ENCODE peak calls at places on chromosomes 4 and X, in four cellular contexts. P is PC-3, J is GM18507, V is aorta. L is an unnamed sample.

GRCh38 chrX:76971393-76972376 is 475.5 kb upstream of the FGF16 start:
- DNase-seq in P (no peak), V (no peak), J (no peak), L (no peak)

GRCh38 chr4:86594559-86595425 is 677 bp downstream of the PTPN13 start:
- DNase-seq in P (peak; percentile 53), V (no peak), J (no peak), L (peak; percentile 61)

GRCh38 chrX:56763556-56764152 is 34.6 kb downstream of the NBDY start:
- DNase-seq in V (peak; percentile 86), P (no peak), J (no peak), L (no peak)

GRCh38 chrX:150544222-150544787 is 24.1 kb upstream of the MTM1 start:
- DNase-seq in V (no peak), J (no peak), P (peak; percentile 30), L (peak; percentile 35)

GRCh38 chrX:40735318-40736169 is at the start of gene MED14:
- DNase-seq in P (peak; percentile 84), J (peak; percentile 54), V (peak; percentile 97), L (peak; percentile 83)

GRCh38 chr4:28555851-28556250 is 1695.2 kb downstream of the STIM2 start:
- DNase-seq in V (no peak), J (no peak), P (peak; percentile 47), L (no peak)

GRCh38 chr4:36414248-36414647 is 132.8 kb downstream of the DTHD1 start:
- DNase-seq in P (peak; percentile 18), J (no peak), V (no peak), L (no peak)

GRCh38 chr4:155353923-155354540 is 22.7 kb downstream of the MAP9 start:
- DNase-seq in P (peak; percentile 73), J (no peak), V (peak; percentile 86), L (peak; percentile 68)

GRCh38 chr4:143230683-143231082 is 46.0 kb downstream of the USP38 start:
- DNase-seq in P (no peak), V (no peak), J (no peak), L (no peak)

GRCh38 chr4:149815743-149816142 is at the start of gene IQCM:
- DNase-seq in P (no peak), V (no peak), J (no peak), L (no peak)

GRCh38 chr4:144591401-144591800 is 54.6 kb upstream of the HHIP start:
- DNase-seq in P (peak; percentile 74), J (no peak), V (no peak), L (no peak)

GRCh38 chr4:6278801-6279197 is 9.1 kb downstream of the WFS1 start:
- DNase-seq in V (no peak), J (peak; percentile 25), P (no peak), L (no peak)

GRCh38 chrX:101171883-101172400 is 47.6 kb upstream of the DRP2 start:
- DNase-seq in V (no peak), P (peak; percentile 29), J (no peak), L (no peak)

GRCh38 chr4:156190606-156191005 is 236.9 kb upstream of the CTSO start:
- DNase-seq in J (no peak), P (peak; percentile 30), V (no peak), L (no peak)

GRCh38 chr4:6557856-6558255 is 17.1 kb upstream of the MAN2B2 start:
- DNase-seq in V (no peak), J (no peak), P (no peak), L (no peak)

GRCh38 chr4:88792268-88792781 is 94.7 kb upstream of the NAP1L5 start:
- DNase-seq in P (peak; percentile 63), J (no peak), V (no peak), L (no peak)

GRCh38 chr4:42339935-42340406 is 57.3 kb upstream of the SHISA3 start:
- DNase-seq in P (no peak), J (no peak), V (no peak), L (peak; percentile 24)

GRCh38 chr4:180058731-180059215 is 2184.4 kb upstream of the TENM3 start:
- DNase-seq in J (no peak), V (peak; percentile 77), P (peak; percentile 3), L (peak; percentile 69)

GRCh38 chrX:110316351-110317078 is 1.4 kb downstream of the AMMECR1 start:
- DNase-seq in J (no peak), P (no peak), V (no peak), L (no peak)

GRCh38 chr4:41120297-41121217 is 93.8 kb downstream of the APBB2 start:
- DNase-seq in P (no peak), J (no peak), V (peak; percentile 80), L (no peak)

GRCh38 chrX:28398352-28398751 is 188.9 kb upstream of the IL1RAPL1 start:
- DNase-seq in P (peak; percentile 23), J (no peak), V (no peak), L (no peak)

GRCh38 chrX:41192880-41193279 is 107.6 kb downstream of the USP9X start:
- DNase-seq in J (no peak), P (no peak), V (no peak), L (no peak)

GRCh38 chr4:157687971-157688370 is 467.4 kb downstream of the GRIA2 start:
- DNase-seq in P (no peak), J (no peak), V (no peak), L (no peak)

GRCh38 chr4:154231796-154232478 is 259.7 kb downstream of the DCHS2 start:
- DNase-seq in P (no peak), J (no peak), V (no peak), L (no peak)

GRCh38 chr4:88761861-88762523 is 64.4 kb upstream of the NAP1L5 start:
- DNase-seq in V (no peak), P (no peak), J (no peak), L (no peak)

GRCh38 chr4:74583066-74583700 is 138.2 kb downstream of the AREG start:
- DNase-seq in J (no peak), V (no peak), P (peak; percentile 5), L (no peak)